ENCODE peak calls at places on chromosomes 3 and 15, in five cellular contexts. One of them, this sample, is unnamed.

GRCh38 chr3:4983739-4984510 is 4.7 kb downstream of the BHLHE40 start:
- DNase-seq in NCI-H460: peak; percentile 64
- DNase-seq in stimulated activated CD8-positive, alpha-beta memory T cell treated with anti-CD3 and anti-CD28 coated beads, Interleukin-4, amount 100 ng/mL, for 1 hour: peak; percentile 51
- DNase-seq in RWPE2: no peak
- DNase-seq in GM20000: peak; percentile 69
- DNase-seq in this sample: no peak

GRCh38 chr3:5239602-5240001 is 52.1 kb downstream of the EDEM1 start:
- DNase-seq in GM20000: no peak
- DNase-seq in stimulated activated CD8-positive, alpha-beta memory T cell treated with anti-CD3 and anti-CD28 coated beads, Interleukin-4, amount 100 ng/mL, for 1 hour: no peak
- DNase-seq in NCI-H460: no peak
- DNase-seq in RWPE2: no peak
- DNase-seq in this sample: no peak

GRCh38 chr15:45543051-45543450 is 20.5 kb upstream of the SLC30A4 start:
- DNase-seq in NCI-H460: no peak
- DNase-seq in GM20000: no peak
- DNase-seq in stimulated activated CD8-positive, alpha-beta memory T cell treated with anti-CD3 and anti-CD28 coated beads, Interleukin-4, amount 100 ng/mL, for 1 hour: no peak
- DNase-seq in RWPE2: no peak
- DNase-seq in this sample: no peak

GRCh38 chr15:70430029-70430428 is 332.3 kb upstream of the TLE3 start:
- DNase-seq in stimulated activated CD8-positive, alpha-beta memory T cell treated with anti-CD3 and anti-CD28 coated beads, Interleukin-4, amount 100 ng/mL, for 1 hour: no peak
- DNase-seq in RWPE2: no peak
- DNase-seq in NCI-H460: peak; percentile 48
- DNase-seq in GM20000: no peak
- DNase-seq in this sample: no peak

GRCh38 chr15:51907136-51907862 is 64.3 kb downstream of the LEO1 start:
- DNase-seq in NCI-H460: peak; percentile 14
- DNase-seq in RWPE2: no peak
- DNase-seq in GM20000: no peak
- DNase-seq in stimulated activated CD8-positive, alpha-beta memory T cell treated with anti-CD3 and anti-CD28 coated beads, Interleukin-4, amount 100 ng/mL, for 1 hour: no peak
- DNase-seq in this sample: no peak

GRCh38 chr15:70328137-70329115 is 230.7 kb upstream of the TLE3 start:
- DNase-seq in NCI-H460: no peak
- DNase-seq in RWPE2: no peak
- DNase-seq in GM20000: peak; percentile 55
- DNase-seq in stimulated activated CD8-positive, alpha-beta memory T cell treated with anti-CD3 and anti-CD28 coated beads, Interleukin-4, amount 100 ng/mL, for 1 hour: no peak
- DNase-seq in this sample: no peak

GRCh38 chr3:168870892-168871291 is 775.2 kb upstream of the GOLIM4 start:
- DNase-seq in RWPE2: no peak
- DNase-seq in stimulated activated CD8-positive, alpha-beta memory T cell treated with anti-CD3 and anti-CD28 coated beads, Interleukin-4, amount 100 ng/mL, for 1 hour: no peak
- DNase-seq in GM20000: no peak
- DNase-seq in NCI-H460: no peak
- DNase-seq in this sample: no peak

GRCh38 chr3:99620077-99620476 is 18.3 kb upstream of the COL8A1 start:
- DNase-seq in RWPE2: no peak
- DNase-seq in GM20000: no peak
- DNase-seq in NCI-H460: no peak
- DNase-seq in stimulated activated CD8-positive, alpha-beta memory T cell treated with anti-CD3 and anti-CD28 coated beads, Interleukin-4, amount 100 ng/mL, for 1 hour: no peak
- DNase-seq in this sample: no peak

GRCh38 chr3:197023241-197023997 is 6.2 kb downstream of the MELTF start:
- DNase-seq in RWPE2: no peak
- DNase-seq in GM20000: peak; percentile 83
- DNase-seq in stimulated activated CD8-positive, alpha-beta memory T cell treated with anti-CD3 and anti-CD28 coated beads, Interleukin-4, amount 100 ng/mL, for 1 hour: no peak
- DNase-seq in NCI-H460: no peak
- DNase-seq in this sample: no peak

GRCh38 chr3:149781216-149781615 is 11.1 kb downstream of the ANKUB1 start:
- DNase-seq in stimulated activated CD8-positive, alpha-beta memory T cell treated with anti-CD3 and anti-CD28 coated beads, Interleukin-4, amount 100 ng/mL, for 1 hour: no peak
- DNase-seq in GM20000: no peak
- DNase-seq in NCI-H460: no peak
- DNase-seq in RWPE2: no peak
- DNase-seq in this sample: no peak

GRCh38 chr3:172696357-172696756 is 14.5 kb downstream of the NCEH1 start:
- DNase-seq in stimulated activated CD8-positive, alpha-beta memory T cell treated with anti-CD3 and anti-CD28 coated beads, Interleukin-4, amount 100 ng/mL, for 1 hour: no peak
- DNase-seq in RWPE2: no peak
- DNase-seq in GM20000: no peak
- DNase-seq in NCI-H460: no peak
- DNase-seq in this sample: no peak

GRCh38 chr15:49645937-49646336 is 25.1 kb downstream of the DTWD1 start:
- DNase-seq in RWPE2: peak; percentile 74
- DNase-seq in stimulated activated CD8-positive, alpha-beta memory T cell treated with anti-CD3 and anti-CD28 coated beads, Interleukin-4, amount 100 ng/mL, for 1 hour: no peak
- DNase-seq in NCI-H460: no peak
- DNase-seq in GM20000: no peak
- DNase-seq in this sample: no peak

GRCh38 chr15:34855893-34856292 is 60.5 kb upstream of the ACTC1 start:
- DNase-seq in GM20000: no peak
- DNase-seq in stimulated activated CD8-positive, alpha-beta memory T cell treated with anti-CD3 and anti-CD28 coated beads, Interleukin-4, amount 100 ng/mL, for 1 hour: no peak
- DNase-seq in NCI-H460: no peak
- DNase-seq in RWPE2: no peak
- DNase-seq in this sample: peak; percentile 4

GRCh38 chr15:101503296-101503599 is 13.7 kb upstream of the PCSK6 start:
- DNase-seq in GM20000: no peak
- DNase-seq in RWPE2: peak; percentile 30
- DNase-seq in stimulated activated CD8-positive, alpha-beta memory T cell treated with anti-CD3 and anti-CD28 coated beads, Interleukin-4, amount 100 ng/mL, for 1 hour: no peak
- DNase-seq in NCI-H460: no peak
- DNase-seq in this sample: no peak

GRCh38 chr3:123026551-123027291 is 842 bp downstream of the SEMA5B start:
- DNase-seq in NCI-H460: no peak
- DNase-seq in stimulated activated CD8-positive, alpha-beta memory T cell treated with anti-CD3 and anti-CD28 coated beads, Interleukin-4, amount 100 ng/mL, for 1 hour: no peak
- DNase-seq in RWPE2: no peak
- DNase-seq in GM20000: peak; percentile 30
- DNase-seq in this sample: no peak

GRCh38 chr3:17891139-17891850 is 148.9 kb upstream of the TBC1D5 start:
- DNase-seq in GM20000: no peak
- DNase-seq in NCI-H460: no peak
- DNase-seq in RWPE2: no peak
- DNase-seq in stimulated activated CD8-positive, alpha-beta memory T cell treated with anti-CD3 and anti-CD28 coated beads, Interleukin-4, amount 100 ng/mL, for 1 hour: no peak
- DNase-seq in this sample: no peak

GRCh38 chr3:126082334-126083137 is 1.4 kb downstream of the SLC41A3 start:
- DNase-seq in RWPE2: no peak
- DNase-seq in NCI-H460: no peak
- DNase-seq in stimulated activated CD8-positive, alpha-beta memory T cell treated with anti-CD3 and anti-CD28 coated beads, Interleukin-4, amount 100 ng/mL, for 1 hour: no peak
- DNase-seq in GM20000: no peak
- DNase-seq in this sample: no peak

GRCh38 chr15:60534546-60534945 is 55.6 kb upstream of the ICE2 start:
- DNase-seq in RWPE2: no peak
- DNase-seq in GM20000: no peak
- DNase-seq in NCI-H460: no peak
- DNase-seq in stimulated activated CD8-positive, alpha-beta memory T cell treated with anti-CD3 and anti-CD28 coated beads, Interleukin-4, amount 100 ng/mL, for 1 hour: no peak
- DNase-seq in this sample: no peak

GRCh38 chr3:126005951-126006350 is 37.0 kb downstream of the ROPN1B start:
- DNase-seq in GM20000: no peak
- DNase-seq in RWPE2: no peak
- DNase-seq in NCI-H460: no peak
- DNase-seq in stimulated activated CD8-positive, alpha-beta memory T cell treated with anti-CD3 and anti-CD28 coated beads, Interleukin-4, amount 100 ng/mL, for 1 hour: no peak
- DNase-seq in this sample: no peak

GRCh38 chr15:58383876-58384275 is 47.9 kb upstream of the LIPC start:
- DNase-seq in RWPE2: no peak
- DNase-seq in stimulated activated CD8-positive, alpha-beta memory T cell treated with anti-CD3 and anti-CD28 coated beads, Interleukin-4, amount 100 ng/mL, for 1 hour: no peak
- DNase-seq in NCI-H460: no peak
- DNase-seq in GM20000: no peak
- DNase-seq in this sample: no peak

GRCh38 chr3:50806806-50807205 is 132.1 kb downstream of the DOCK3 start:
- DNase-seq in NCI-H460: no peak
- DNase-seq in stimulated activated CD8-positive, alpha-beta memory T cell treated with anti-CD3 and anti-CD28 coated beads, Interleukin-4, amount 100 ng/mL, for 1 hour: no peak
- DNase-seq in RWPE2: no peak
- DNase-seq in GM20000: no peak
- DNase-seq in this sample: no peak

GRCh38 chr3:159839561-159840379 is 148.9 kb upstream of the IL12A start:
- DNase-seq in RWPE2: no peak
- DNase-seq in stimulated activated CD8-positive, alpha-beta memory T cell treated with anti-CD3 and anti-CD28 coated beads, Interleukin-4, amount 100 ng/mL, for 1 hour: no peak
- DNase-seq in GM20000: peak; percentile 18
- DNase-seq in NCI-H460: no peak
- DNase-seq in this sample: peak; percentile 88

GRCh38 chr15:48888209-48888608 is 10.3 kb downstream of the EID1 start:
- DNase-seq in NCI-H460: no peak
- DNase-seq in stimulated activated CD8-positive, alpha-beta memory T cell treated with anti-CD3 and anti-CD28 coated beads, Interleukin-4, amount 100 ng/mL, for 1 hour: no peak
- DNase-seq in GM20000: no peak
- DNase-seq in RWPE2: no peak
- DNase-seq in this sample: no peak

GRCh38 chr3:41684802-41685740 is 276.8 kb downstream of the ULK4 start:
- DNase-seq in RWPE2: no peak
- DNase-seq in NCI-H460: no peak
- DNase-seq in stimulated activated CD8-positive, alpha-beta memory T cell treated with anti-CD3 and anti-CD28 coated beads, Interleukin-4, amount 100 ng/mL, for 1 hour: no peak
- DNase-seq in GM20000: no peak
- DNase-seq in this sample: no peak

GRCh38 chr3:20225769-20226168 is 39.8 kb upstream of the SGO1 start:
- DNase-seq in NCI-H460: peak; percentile 6
- DNase-seq in RWPE2: no peak
- DNase-seq in stimulated activated CD8-positive, alpha-beta memory T cell treated with anti-CD3 and anti-CD28 coated beads, Interleukin-4, amount 100 ng/mL, for 1 hour: no peak
- DNase-seq in GM20000: peak; percentile 10
- DNase-seq in this sample: no peak

GRCh38 chr3:151091685-151092352 is 6.4 kb downstream of the MED12L start:
- DNase-seq in GM20000: no peak
- DNase-seq in NCI-H460: no peak
- DNase-seq in RWPE2: no peak
- DNase-seq in stimulated activated CD8-positive, alpha-beta memory T cell treated with anti-CD3 and anti-CD28 coated beads, Interleukin-4, amount 100 ng/mL, for 1 hour: no peak
- DNase-seq in this sample: no peak

GRCh38 chr3:183967693-183968092 is 50.0 kb downstream of the ABCC5 start:
- DNase-seq in NCI-H460: no peak
- DNase-seq in stimulated activated CD8-positive, alpha-beta memory T cell treated with anti-CD3 and anti-CD28 coated beads, Interleukin-4, amount 100 ng/mL, for 1 hour: no peak
- DNase-seq in GM20000: no peak
- DNase-seq in RWPE2: no peak
- DNase-seq in this sample: no peak

GRCh38 chr3:149547954-149548728 is 73.6 kb downstream of the TM4SF4 start:
- DNase-seq in GM20000: no peak
- DNase-seq in NCI-H460: peak; percentile 86
- DNase-seq in RWPE2: no peak
- DNase-seq in stimulated activated CD8-positive, alpha-beta memory T cell treated with anti-CD3 and anti-CD28 coated beads, Interleukin-4, amount 100 ng/mL, for 1 hour: no peak
- DNase-seq in this sample: no peak

GRCh38 chr3:194574639-194575483 is 58.4 kb downstream of the TMEM44 start:
- DNase-seq in GM20000: no peak
- DNase-seq in RWPE2: no peak
- DNase-seq in NCI-H460: no peak
- DNase-seq in stimulated activated CD8-positive, alpha-beta memory T cell treated with anti-CD3 and anti-CD28 coated beads, Interleukin-4, amount 100 ng/mL, for 1 hour: no peak
- DNase-seq in this sample: no peak

GRCh38 chr3:127786358-127787070 is 35.8 kb downstream of the MGLL start:
- DNase-seq in RWPE2: no peak
- DNase-seq in GM20000: no peak
- DNase-seq in stimulated activated CD8-positive, alpha-beta memory T cell treated with anti-CD3 and anti-CD28 coated beads, Interleukin-4, amount 100 ng/mL, for 1 hour: no peak
- DNase-seq in NCI-H460: no peak
- DNase-seq in this sample: peak; percentile 47

GRCh38 chr15:56036546-56037067 is 43.2 kb upstream of the NEDD4 start:
- DNase-seq in NCI-H460: no peak
- DNase-seq in RWPE2: no peak
- DNase-seq in stimulated activated CD8-positive, alpha-beta memory T cell treated with anti-CD3 and anti-CD28 coated beads, Interleukin-4, amount 100 ng/mL, for 1 hour: no peak
- DNase-seq in GM20000: no peak
- DNase-seq in this sample: no peak